ENCODE peak calls at places on chromosomes 13 and 19, in ten cellular contexts. S, O, G, E, W, J, L, K, D and X are unnamed samples.
A peak's percentile ranks its signal among the peaks of the same experiment; 100 is the strongest.

GRCh38 chr19:13018037-13018914 is 23.0 kb downstream of the NFIX start:
- DNase-seq in O (no peak), K (no peak), J (peak; percentile 55), L (no peak), W (no peak), S (no peak), G (no peak), D (peak; percentile 64), E (no peak), X (no peak)

GRCh38 chr13:24280722-24281121 is 28.7 kb upstream of the C1QTNF9 start:
- DNase-seq in D (no peak), E (no peak), W (no peak), L (no peak), G (no peak), K (no peak), J (peak; percentile 12), O (no peak), S (no peak), X (peak; percentile 30)

GRCh38 chr13:90984737-90985136 is 362.8 kb upstream of the MIR17HG start:
- DNase-seq in G (no peak), E (no peak), L (no peak), W (no peak), D (no peak), J (no peak), O (no peak), S (no peak), K (no peak), X (no peak)

GRCh38 chr19:55354698-55355212 is at the start of gene COX6B2:
- DNase-seq in L (no peak), D (no peak), J (no peak), E (no peak), S (no peak), O (no peak), G (no peak), K (no peak), W (no peak), X (no peak)

GRCh38 chr13:20190481-20191310 is 2.0 kb downstream of the GJB2 start:
- DNase-seq in O (no peak), G (no peak), E (no peak), W (no peak), J (no peak), L (no peak), D (no peak), K (no peak), S (no peak), X (no peak)

GRCh38 chr19:23075031-23075733 is 41.6 kb upstream of the ZNF730 start:
- DNase-seq in O (no peak), D (no peak), W (peak; percentile 37), G (no peak), E (no peak), S (no peak), K (no peak), L (no peak), J (peak; percentile 54), X (no peak)

GRCh38 chr13:30453727-30454126 is 12.0 kb downstream of the HMGB1 start:
- DNase-seq in O (no peak), K (no peak), D (no peak), W (no peak), E (no peak), L (no peak), S (no peak), G (no peak), J (no peak), X (no peak)

GRCh38 chr13:73062368-73062767 is 3.6 kb downstream of the KLF5 start:
- DNase-seq in G (no peak), K (no peak), E (no peak), D (no peak), J (no peak), O (no peak), L (no peak), S (no peak), W (no peak), X (no peak)

GRCh38 chr19:35150445-35150844 is 4.1 kb upstream of the FXYD5 start:
- DNase-seq in W (no peak), L (no peak), J (no peak), G (no peak), O (no peak), S (no peak), E (no peak), D (no peak), K (no peak), X (no peak)